ENCODE peak calls at places on chromosome 10, in seven cellular contexts. P is GF-D8, Z is NCI-H345, M is brain microvascular endothelial cell, O is left cardiac atrium, Y is KBM-7, X is lung microvascular endothelial cell. H is an unnamed sample.

GRCh38 chr10:70374775-70375614 is 7.4 kb downstream of the LRRC20 start:
- DNase-seq in P (no peak), Z (no peak), M (peak), O (no peak), Y (no peak), X (no peak), H (no peak)

GRCh38 chr10:44811072-44811471 is 100.1 kb upstream of the TMEM72 start:
- DNase-seq in P (no peak), Z (no peak), M (peak), O (no peak), Y (no peak), X (peak), H (no peak)

GRCh38 chr10:132443605-132443997 is 46.6 kb downstream of the PWWP2B start:
- DNase-seq in P (peak), Z (no peak), M (peak), O (no peak), Y (peak), X (peak), H (no peak)

GRCh38 chr10:94005050-94005449 is 11.3 kb downstream of the PLCE1 start:
- DNase-seq in P (no peak), Z (no peak), M (no peak), O (no peak), Y (no peak), X (no peak), H (peak)

GRCh38 chr10:77283326-77283725 is 354.3 kb downstream of the KCNMA1 start:
- DNase-seq in P (no peak), Z (no peak), M (no peak), O (no peak), Y (no peak), X (no peak), H (no peak)

GRCh38 chr10:132700168-132701098 is 85.5 kb downstream of the NKX6-2 start:
- DNase-seq in P (no peak), Z (no peak), M (peak), O (peak), Y (no peak), X (no peak), H (no peak)

GRCh38 chr10:35336921-35337741 is 822 bp downstream of the CCNY start:
- DNase-seq in P (no peak), Z (no peak), M (no peak), O (peak), Y (peak), X (peak), H (no peak)

GRCh38 chr10:126170367-126170766 is 217.9 kb downstream of the ADAM12 start:
- DNase-seq in P (no peak), Z (no peak), M (no peak), O (no peak), Y (no peak), X (no peak), H (no peak)

GRCh38 chr10:115936926-115937755 is 335.9 kb downstream of the GFRA1 start:
- DNase-seq in P (no peak), Z (no peak), M (peak), O (no peak), Y (no peak), X (peak), H (no peak)

GRCh38 chr10:102919237-102919959 is 1.3 kb downstream of the CNNM2 start:
- DNase-seq in P (no peak), Z (no peak), M (no peak), O (no peak), Y (no peak), X (peak), H (no peak)

GRCh38 chr10:67725567-67725966 is 29.6 kb upstream of the CTNNA3 start:
- DNase-seq in P (no peak), Z (no peak), M (no peak), O (no peak), Y (peak), X (no peak), H (no peak)

GRCh38 chr10:73857446-73857845 is 16.9 kb downstream of the CAMK2G start:
- DNase-seq in P (no peak), Z (no peak), M (peak), O (no peak), Y (no peak), X (no peak), H (no peak)

GRCh38 chr10:99395750-99396445 is 34.5 kb downstream of the GOT1 start:
- DNase-seq in P (no peak), Z (peak), M (peak), O (no peak), Y (peak), X (peak), H (peak)

GRCh38 chr10:128024426-128024825 is 101.8 kb downstream of the MKI67 start:
- DNase-seq in P (no peak), Z (no peak), M (no peak), O (no peak), Y (no peak), X (no peak), H (no peak)

GRCh38 chr10:71437537-71438058 is 40.9 kb downstream of the CDH23 start:
- DNase-seq in P (no peak), Z (no peak), M (no peak), O (no peak), Y (no peak), X (no peak), H (no peak)

GRCh38 chr10:72740526-72740925 is 48.6 kb downstream of the MCU start:
- DNase-seq in P (no peak), Z (no peak), M (peak), O (peak), Y (no peak), X (peak), H (no peak)

GRCh38 chr10:24360286-24361127 is 151.6 kb downstream of the KIAA1217 start:
- DNase-seq in P (no peak), Z (no peak), M (peak), O (peak), Y (peak), X (peak), H (no peak)

GRCh38 chr10:42767906-42768305 is 14.7 kb upstream of the BMS1 start:
- DNase-seq in P (no peak), Z (no peak), M (no peak), O (no peak), Y (no peak), X (no peak), H (no peak)

GRCh38 chr10:59895629-59896116 is 10.7 kb downstream of the CCDC6 start:
- DNase-seq in P (no peak), Z (no peak), M (no peak), O (no peak), Y (no peak), X (peak), H (no peak)

GRCh38 chr10:3071405-3072198 is 4.3 kb downstream of the PFKP start:
- DNase-seq in P (no peak), Z (no peak), M (peak), O (no peak), Y (peak), X (peak), H (peak)

GRCh38 chr10:94747838-94748237 is 14.6 kb upstream of the CYP2C19 start:
- DNase-seq in P (no peak), Z (no peak), M (no peak), O (no peak), Y (no peak), X (no peak), H (no peak)

GRCh38 chr10:44195120-44196007 is 189.5 kb downstream of the CXCL12 start:
- DNase-seq in P (no peak), Z (no peak), M (peak), O (peak), Y (no peak), X (peak), H (peak)

GRCh38 chr10:79608505-79609375 is 2.0 kb upstream of the SFTPA1 start:
- DNase-seq in P (no peak), Z (peak), M (no peak), O (peak), Y (peak), X (peak), H (no peak)